ENCODE peak calls at places on chromosomes 4 and X, in four cellular contexts. F, M, V and G are unnamed samples.

GRCh38 chr4:73415807-73416238 is 11.7 kb downstream of the ALB start:
- DNase-seq in F (no peak), M (no peak), V (no peak), G (no peak)

GRCh38 chrX:73877687-73878086 is 314.7 kb downstream of the CHIC1 start:
- DNase-seq in F (no peak), M (no peak), V (no peak), G (no peak)

GRCh38 chr4:89661490-89661889 is 175.5 kb downstream of the SNCA start:
- DNase-seq in F (no peak), M (peak; percentile 45), V (no peak), G (no peak)

GRCh38 chrX:149398027-149398426 is 107.1 kb downstream of the IDS start:
- DNase-seq in F (no peak), M (no peak), V (no peak), G (no peak)

GRCh38 chr4:73715659-73716058 is 24.7 kb upstream of the CXCL8 start:
- DNase-seq in F (no peak), M (no peak), V (no peak), G (no peak)

GRCh38 chrX:73930300-73930699 is 367.3 kb downstream of the CHIC1 start:
- DNase-seq in F (no peak), M (no peak), V (no peak), G (no peak)

GRCh38 chr4:56976878-56977320 is 507 bp downstream of the NOA1 start:
- DNase-seq in F (peak; percentile 41), M (no peak), V (peak; percentile 58), G (peak; percentile 41)

GRCh38 chr4:145843148-145843547 is 95.5 kb downstream of the ZNF827 start:
- DNase-seq in F (no peak), M (no peak), V (no peak), G (no peak)

GRCh38 chr4:142452132-142452855 is 393.8 kb downstream of the INPP4B start:
- DNase-seq in F (no peak), M (no peak), V (no peak), G (no peak)